ENCODE peak calls at places on chromosomes 2 and 18, in four cellular contexts. I is lower leg skin, N is lung, C is H9. U is an unnamed sample.

GRCh38 chr2:232523682-232524597 is 2.0 kb upstream of the CHRND start:
- DNase-seq in I (no peak), N (no peak), C (peak; percentile 88), U (no peak)

GRCh38 chr18:76620326-76620813 is 125.3 kb upstream of the ZNF516 start:
- DNase-seq in I (peak; percentile 60), N (peak; percentile 65), C (peak; percentile 86), U (peak; percentile 27)

GRCh38 chr18:52903858-52904257 is 563.9 kb downstream of the DCC start:
- DNase-seq in I (no peak), N (peak; percentile 36), C (peak; percentile 43), U (no peak)

GRCh38 chr18:23740105-23740830 is 51.0 kb downstream of the LAMA3 start:
- DNase-seq in I (no peak), N (no peak), C (no peak), U (no peak)

GRCh38 chr2:105324732-105325131 is 4.8 kb downstream of the TGFBRAP1 start:
- DNase-seq in I (no peak), N (no peak), C (no peak), U (no peak)

GRCh38 chr2:235669983-235670962 is 176.4 kb downstream of the AGAP1 start:
- DNase-seq in I (no peak), N (no peak), C (peak; percentile 62), U (no peak)

GRCh38 chr2:230131366-230131765 is 62.6 kb upstream of the SLC16A14 start:
- DNase-seq in I (no peak), N (no peak), C (no peak), U (no peak)

GRCh38 chr18:11785444-11786055 is 65.7 kb upstream of the CHMP1B start:
- DNase-seq in I (no peak), N (no peak), C (peak; percentile 55), U (no peak)

GRCh38 chr2:226176298-226176984 is 623.2 kb downstream of the IRS1 start:
- DNase-seq in I (no peak), N (no peak), C (no peak), U (no peak)

GRCh38 chr2:174412256-174412655 is 16.7 kb downstream of the SCRN3 start:
- DNase-seq in I (no peak), N (no peak), C (no peak), U (no peak)

GRCh38 chr2:158191076-158191566 is 89.4 kb downstream of the UPP2 start:
- DNase-seq in I (no peak), N (no peak), C (no peak), U (no peak)

GRCh38 chr2:9473985-9474360 is 378 bp upstream of the IAH1 start:
- DNase-seq in I (no peak), N (peak; percentile 37), C (no peak), U (peak; percentile 51)

GRCh38 chr2:156883828-156884615 is 373.5 kb upstream of the GALNT5 start:
- DNase-seq in I (no peak), N (no peak), C (no peak), U (no peak)

GRCh38 chr18:45106331-45106774 is 425.7 kb downstream of the SETBP1 start:
- DNase-seq in I (peak; percentile 26), N (no peak), C (no peak), U (peak; percentile 48)

GRCh38 chr2:109210431-109211200 is 81.6 kb downstream of the SH3RF3 start:
- DNase-seq in I (no peak), N (no peak), C (no peak), U (no peak)

GRCh38 chr2:161204846-161205245 is 44.6 kb downstream of the TANK start:
- DNase-seq in I (no peak), N (no peak), C (no peak), U (no peak)

GRCh38 chr2:1868683-1869141 is 124.4 kb upstream of the PXDN start:
- DNase-seq in I (no peak), N (no peak), C (no peak), U (no peak)

GRCh38 chr18:76960528-76961035 is 138.2 kb downstream of the ZNF236 start:
- DNase-seq in I (no peak), N (no peak), C (no peak), U (no peak)

GRCh38 chr2:44137872-44138551 is 30.7 kb upstream of the PPM1B start:
- DNase-seq in I (no peak), N (no peak), C (peak; percentile 50), U (no peak)

GRCh38 chr2:156867201-156867600 is 390.3 kb upstream of the GALNT5 start:
- DNase-seq in I (no peak), N (no peak), C (no peak), U (no peak)

GRCh38 chr18:45173799-45174519 is 441.3 kb upstream of the SLC14A2 start:
- DNase-seq in I (no peak), N (no peak), C (no peak), U (no peak)

GRCh38 chr2:169736902-169737301 is 3.3 kb downstream of the KLHL23 start:
- DNase-seq in I (no peak), N (no peak), C (no peak), U (no peak)

GRCh38 chr2:154697422-154698237 is 865 bp upstream of the KCNJ3 start:
- DNase-seq in I (no peak), N (no peak), C (peak; percentile 62), U (no peak)

GRCh38 chr2:110107092-110108079 is 8.2 kb downstream of the MALL start:
- DNase-seq in I (no peak), N (no peak), C (no peak), U (no peak)

GRCh38 chr18:5543036-5543671 is 643 bp downstream of the EPB41L3 start:
- DNase-seq in I (no peak), N (no peak), C (peak; percentile 55), U (no peak)

GRCh38 chr18:7931763-7932162 is 364.6 kb downstream of the PTPRM start:
- DNase-seq in I (no peak), N (no peak), C (no peak), U (no peak)

GRCh38 chr2:233389601-233390125 is 35.4 kb downstream of the DGKD start:
- DNase-seq in I (no peak), N (no peak), C (no peak), U (no peak)

GRCh38 chr2:8526403-8526696 is 155.5 kb upstream of the ID2 start:
- DNase-seq in I (no peak), N (no peak), C (no peak), U (no peak)

GRCh38 chr2:231260442-231260841 is 62.0 kb downstream of the ARMC9 start:
- DNase-seq in I (no peak), N (no peak), C (peak; percentile 44), U (no peak)

GRCh38 chr2:47043142-47043890 is 111.8 kb downstream of the STPG4 start:
- DNase-seq in I (peak; percentile 47), N (peak; percentile 63), C (peak; percentile 70), U (no peak)

GRCh38 chr2:37573818-37574388 is 97.5 kb downstream of the CDC42EP3 start:
- DNase-seq in I (no peak), N (no peak), C (no peak), U (no peak)

GRCh38 chr2:1643220-1643619 is 101.1 kb downstream of the PXDN start:
- DNase-seq in I (no peak), N (no peak), C (no peak), U (no peak)

GRCh38 chr18:78911751-78912283 is 67.8 kb upstream of the SALL3 start:
- DNase-seq in I (no peak), N (no peak), C (peak; percentile 10), U (no peak)

GRCh38 chr2:212531499-212531898 is 7.1 kb downstream of the ERBB4 start:
- DNase-seq in I (no peak), N (no peak), C (no peak), U (no peak)

GRCh38 chr2:212530991-212531390 is 7.6 kb downstream of the ERBB4 start:
- DNase-seq in I (no peak), N (no peak), C (no peak), U (no peak)

GRCh38 chr2:212530373-212530772 is 8.2 kb downstream of the ERBB4 start:
- DNase-seq in I (no peak), N (no peak), C (no peak), U (no peak)

GRCh38 chr2:212532087-212532486 is 6.5 kb downstream of the ERBB4 start:
- DNase-seq in I (no peak), N (no peak), C (no peak), U (no peak)

GRCh38 chr2:212532585-212532984 is 6.0 kb downstream of the ERBB4 start:
- DNase-seq in I (no peak), N (no peak), C (no peak), U (no peak)
- TF ChIP-seq CTCF in I (no peak), N (no peak), C (peak; percentile 54), U (no peak)

GRCh38 chr2:117618607-117619006 is 195.9 kb upstream of the DDX18 start:
- DNase-seq in I (no peak), N (no peak), C (no peak), U (no peak)
- TF ChIP-seq CTCF in I (no peak), N (no peak), C (peak; percentile 56), U (no peak)

GRCh38 chr2:149037851-149038250 is 648 bp upstream of the LYPD6B start:
- DNase-seq in I (no peak), N (no peak), C (peak; percentile 56), U (no peak)
- TF ChIP-seq CTCF in I (no peak), N (no peak), C (peak; percentile 48), U (no peak)

GRCh38 chr2:55268288-55268906 is 634 bp downstream of the MTIF2 start:
- DNase-seq in I (no peak), N (no peak), C (no peak), U (no peak)

GRCh38 chr2:55268907-55269611 is at the start of gene MTIF2:
- DNase-seq in I (peak; percentile 93), N (peak; percentile 97), C (peak; percentile 95), U (peak; percentile 88)
- TF ChIP-seq CTCF in I (peak; percentile 88), N (no peak), C (no peak), U (no peak)

GRCh38 chr2:13542642-13543041 is 825.9 kb downstream of the TRIB2 start:
- DNase-seq in I (no peak), N (no peak), C (no peak), U (no peak)
- TF ChIP-seq CTCF in I (no peak), N (no peak), C (no peak), U (no peak)

GRCh38 chr2:66938471-66938967 is 458.6 kb upstream of the ETAA1 start:
- DNase-seq in I (no peak), N (no peak), C (no peak), U (no peak)

GRCh38 chr2:66940082-66940481 is 457.1 kb upstream of the ETAA1 start:
- DNase-seq in I (no peak), N (no peak), C (no peak), U (no peak)
- TF ChIP-seq CTCF in I (no peak), N (no peak), C (no peak), U (no peak)

GRCh38 chr18:57859314-57859713 is 56.2 kb upstream of the ATP8B1 start:
- DNase-seq in I (no peak), N (no peak), C (peak; percentile 41), U (no peak)
- TF ChIP-seq CTCF in I (no peak), N (no peak), C (peak; percentile 63), U (no peak)

DNA sequence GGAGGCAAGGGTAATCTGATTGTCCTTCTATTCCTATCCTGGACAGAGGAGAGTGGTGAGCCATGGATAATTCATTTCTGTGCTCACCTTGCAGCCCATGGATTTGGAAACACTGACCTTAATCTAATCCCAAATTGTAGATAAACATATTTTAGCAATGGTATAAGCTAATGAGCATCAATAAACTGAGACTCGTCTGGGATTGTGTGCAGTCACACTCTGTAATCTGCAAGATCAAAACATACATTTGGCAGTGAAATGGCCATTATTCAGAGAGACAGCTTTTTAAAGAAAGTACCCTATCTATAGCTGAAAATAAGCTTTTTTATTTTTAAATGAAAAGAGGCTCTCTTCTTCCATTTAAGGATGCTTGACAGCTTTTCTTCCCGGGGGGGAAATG is 506.5 kb downstream of the NRXN1 start:
- DNase-seq in I (no peak), N (no peak), C (no peak), U (no peak)
- TF ChIP-seq CTCF in I (no peak), N (no peak), C (no peak), U (no peak)